ENCODE peak calls at places on chromosome 1, in nine cellular contexts. Q is RCC 7860, P is EL, F is cardiac muscle cell, E is NCI-H2107, C is fibroblast of pulmonary artery, T is Kasumi-1, U is HAP-1, K is GM12891. O is an unnamed sample.

GRCh38 chr1:67214420-67215174 is 48.3 kb downstream of the IL23R start:
- DNase-seq in F (peak; percentile 28), P (peak; percentile 26), K (no peak), T (peak; percentile 57), Q (peak; percentile 17), C (peak; percentile 46), E (no peak), U (peak; percentile 15), O (peak; percentile 48)

GRCh38 chr1:150613061-150613920 is 16.1 kb downstream of the ENSA start:
- DNase-seq in U (no peak), F (no peak), C (peak; percentile 98), Q (peak; percentile 80), P (peak; percentile 82), K (no peak), E (no peak), T (peak; percentile 94), O (peak; percentile 88)

GRCh38 chr1:3426956-3427535 is 27.4 kb upstream of the ARHGEF16 start:
- DNase-seq in C (no peak), P (no peak), E (no peak), Q (no peak), T (no peak), U (no peak), K (no peak), F (no peak), O (no peak)

GRCh38 chr1:13699510-13699909 is 478 bp upstream of the PRDM2 start:
- DNase-seq in C (peak; percentile 10), T (no peak), E (no peak), P (peak; percentile 4), K (no peak), Q (no peak), U (no peak), F (no peak), O (no peak)

GRCh38 chr1:6803357-6803756 is 18.1 kb downstream of the CAMTA1 start:
- DNase-seq in Q (no peak), E (no peak), U (no peak), F (no peak), C (peak; percentile 21), T (no peak), K (no peak), P (peak; percentile 42), O (no peak)

GRCh38 chr1:208850441-208850840 is 606.3 kb upstream of the PLXNA2 start:
- DNase-seq in P (no peak), U (no peak), T (no peak), C (no peak), F (no peak), K (no peak), E (no peak), Q (no peak), O (no peak)

GRCh38 chr1:53529555-53529954 is 70.4 kb downstream of the DMRTB1 start:
- DNase-seq in C (no peak), E (no peak), K (no peak), U (no peak), Q (no peak), F (no peak), T (no peak), P (no peak), O (no peak)

GRCh38 chr1:233261206-233261605 is 34.3 kb downstream of the PCNX2 start:
- DNase-seq in T (no peak), F (no peak), Q (peak; percentile 57), U (peak; percentile 97), C (no peak), E (no peak), K (no peak), P (no peak), O (no peak)

GRCh38 chr1:119711804-119712341 is at the start of gene PHGDH:
- DNase-seq in U (peak; percentile 95), E (peak; percentile 70), P (peak; percentile 93), T (peak; percentile 92), C (peak; percentile 92), F (peak; percentile 80), K (peak; percentile 43), Q (no peak), O (peak; percentile 93)

GRCh38 chr1:39434797-39435395 is 56.5 kb upstream of the BMP8A start:
- DNase-seq in Q (peak; percentile 70), U (no peak), P (no peak), E (no peak), K (no peak), C (peak; percentile 13), F (no peak), T (no peak), O (peak; percentile 21)

GRCh38 chr1:35243681-35244080 is 24.8 kb upstream of the ZMYM4 start:
- DNase-seq in Q (no peak), T (peak; percentile 82), F (no peak), U (no peak), E (no peak), C (no peak), P (no peak), K (no peak), O (no peak)

GRCh38 chr1:167910530-167910929 is 3.4 kb downstream of the ADCY10 start:
- DNase-seq in K (no peak), F (no peak), P (no peak), U (no peak), Q (no peak), E (no peak), T (no peak), C (no peak), O (no peak)

GRCh38 chr1:53945433-53946251 is at the start of gene IFT25:
- DNase-seq in U (peak; percentile 87), K (peak; percentile 92), F (peak; percentile 96), E (peak; percentile 98), P (peak; percentile 96), T (peak; percentile 86), Q (peak; percentile 87), C (peak; percentile 97), O (peak; percentile 96)

GRCh38 chr1:85295006-85295431 is 18.6 kb upstream of the BCL10 start:
- DNase-seq in C (no peak), F (no peak), Q (peak; percentile 92), P (peak; percentile 33), E (no peak), T (no peak), U (no peak), K (no peak), O (peak; percentile 60)

GRCh38 chr1:211616231-211617031 is 37.5 kb upstream of the SLC30A1 start:
- DNase-seq in C (peak; percentile 80), E (no peak), P (no peak), F (no peak), Q (no peak), T (no peak), K (no peak), U (no peak), O (peak; percentile 90)

GRCh38 chr1:205703072-205703471 is 22.8 kb upstream of the SLC45A3 start:
- DNase-seq in Q (no peak), K (no peak), E (no peak), C (no peak), U (no peak), P (no peak), T (no peak), F (no peak), O (no peak)

GRCh38 chr1:184563308-184563707 is 176.5 kb downstream of the C1orf21 start:
- DNase-seq in U (no peak), E (no peak), Q (no peak), F (peak; percentile 10), T (peak; percentile 72), P (peak; percentile 11), K (no peak), C (peak; percentile 64), O (peak; percentile 69)

O was measured in fibroblast of the aortic adventitia.